ENCODE peak calls at places on chromosome 1, in six cellular contexts. S, X, P, L, T and M are unnamed samples.

GRCh38 chr1:41454406-41454805 is 30.1 kb downstream of the EDN2 start:
- DNase-seq in S (no peak), X (peak), P (no peak), L (no peak), T (no peak), M (no peak)

GRCh38 chr1:218312509-218312908 is 27.4 kb downstream of the RRP15 start:
- DNase-seq in S (no peak), X (peak), P (no peak), L (peak), T (no peak), M (no peak)

GRCh38 chr1:67682659-67683197 is 2.3 kb upstream of the GADD45A start:
- DNase-seq in S (no peak), X (peak), P (no peak), L (peak), T (peak), M (peak)

GRCh38 chr1:9295884-9296283 is 3.2 kb downstream of the SPSB1 start:
- DNase-seq in S (no peak), X (no peak), P (no peak), L (no peak), T (no peak), M (no peak)

GRCh38 chr1:27574871-27575831 is 28.8 kb downstream of the AHDC1 start:
- DNase-seq in S (no peak), X (peak), P (no peak), L (peak), T (no peak), M (peak)

GRCh38 chr1:27557596-27558340 is 46.2 kb downstream of the AHDC1 start:
- DNase-seq in S (peak), X (peak), P (no peak), L (no peak), T (no peak), M (no peak)

GRCh38 chr1:176795929-176796328 is 333.0 kb downstream of the PAPPA2 start:
- DNase-seq in S (no peak), X (no peak), P (no peak), L (no peak), T (no peak), M (no peak)

GRCh38 chr1:178898401-178898800 is 27.5 kb upstream of the ANGPTL1 start:
- DNase-seq in S (no peak), X (no peak), P (no peak), L (no peak), T (no peak), M (no peak)

GRCh38 chr1:43225168-43225567 is 44.6 kb upstream of the TMEM125 start:
- DNase-seq in S (no peak), X (no peak), P (no peak), L (no peak), T (no peak), M (no peak)

GRCh38 chr1:29330856-29331255 is 94.5 kb downstream of the PTPRU start:
- DNase-seq in S (no peak), X (no peak), P (no peak), L (no peak), T (no peak), M (no peak)

GRCh38 chr1:234540404-234540762 is 61.4 kb upstream of the TARBP1 start:
- DNase-seq in S (no peak), X (no peak), P (no peak), L (no peak), T (no peak), M (no peak)

GRCh38 chr1:167654975-167655575 is 25.0 kb downstream of the RCSD1 start:
- DNase-seq in S (no peak), X (no peak), P (no peak), L (no peak), T (no peak), M (no peak)

GRCh38 chr1:51642739-51643142 is 25.8 kb downstream of the OSBPL9 start:
- DNase-seq in S (no peak), X (peak), P (no peak), L (peak), T (peak), M (peak)

GRCh38 chr1:197683280-197683679 is 92.0 kb downstream of the DENND1B start:
- DNase-seq in S (no peak), X (no peak), P (no peak), L (no peak), T (no peak), M (no peak)
- H3K4me3 ChIP-seq in S (no peak), X (no peak), P (no peak), L (no peak), T (no peak), M (no peak)

GRCh38 chr1:6485140-6485936 is 6.1 kb downstream of the PLEKHG5 start:
- DNase-seq in S (no peak), X (no peak), P (no peak), L (no peak), T (no peak), M (no peak)

GRCh38 chr1:6483761-6484117 is 7.7 kb downstream of the PLEKHG5 start:
- DNase-seq in S (no peak), X (no peak), P (no peak), L (no peak), T (no peak), M (no peak)

GRCh38 chr1:6485937-6486250 is 5.6 kb downstream of the PLEKHG5 start:
- DNase-seq in S (no peak), X (no peak), P (no peak), L (no peak), T (no peak), M (no peak)

GRCh38 chr1:6483010-6483760 is 8.3 kb downstream of the PLEKHG5 start:
- DNase-seq in S (no peak), X (no peak), P (no peak), L (no peak), T (no peak), M (no peak)

GRCh38 chr1:6484826-6485139 is 6.7 kb downstream of the PLEKHG5 start:
- DNase-seq in S (no peak), X (no peak), P (no peak), L (no peak), T (no peak), M (no peak)
- H3K4me3 ChIP-seq in S (peak), X (no peak), P (peak), L (peak), T (peak), M (peak)

DNA sequence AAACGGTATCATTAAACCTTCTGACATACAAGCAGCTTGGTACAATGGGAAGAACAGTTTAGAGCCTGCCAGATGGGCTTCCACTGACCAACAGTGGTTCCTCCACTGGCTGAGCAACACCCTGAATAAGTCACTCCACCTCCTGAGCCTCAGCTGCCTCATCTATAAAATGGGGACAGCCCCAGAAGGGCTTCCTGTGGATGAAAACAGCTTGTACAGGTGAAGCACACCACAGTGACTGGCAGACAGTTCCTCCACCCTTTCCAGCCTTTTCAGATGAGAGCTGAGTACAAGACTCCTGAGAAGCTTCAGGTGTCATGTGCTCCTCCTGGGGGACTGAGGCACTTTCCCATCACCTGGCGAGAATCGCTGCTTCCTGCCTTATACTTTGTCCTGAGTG is 2.1 kb downstream of the CAPZB start:
- DNase-seq in S (no peak), X (no peak), P (no peak), L (no peak), T (no peak), M (no peak)
- H3K4me3 ChIP-seq in S (no peak), X (peak), P (peak), L (no peak), T (peak), M (peak)

GRCh38 chr1:17472814-17473213 is 33.3 kb upstream of the RCC2 start:
- DNase-seq in S (no peak), X (no peak), P (no peak), L (no peak), T (no peak), M (no peak)

GRCh38 chr1:17466359-17466758 is 26.9 kb upstream of the RCC2 start:
- DNase-seq in S (no peak), X (no peak), P (no peak), L (no peak), T (no peak), M (no peak)

GRCh38 chr1:17465186-17465585 is 25.7 kb upstream of the RCC2 start:
- DNase-seq in S (no peak), X (no peak), P (no peak), L (no peak), T (no peak), M (no peak)

GRCh38 chr1:17471393-17471792 is 31.9 kb upstream of the RCC2 start:
- DNase-seq in S (no peak), X (no peak), P (no peak), L (no peak), T (no peak), M (no peak)

GRCh38 chr1:17470021-17470799 is 30.7 kb upstream of the RCC2 start:
- DNase-seq in S (no peak), X (no peak), P (no peak), L (no peak), T (no peak), M (no peak)
- H3K4me3 ChIP-seq in S (no peak), X (no peak), P (no peak), L (no peak), T (no peak), M (no peak)

DNA sequence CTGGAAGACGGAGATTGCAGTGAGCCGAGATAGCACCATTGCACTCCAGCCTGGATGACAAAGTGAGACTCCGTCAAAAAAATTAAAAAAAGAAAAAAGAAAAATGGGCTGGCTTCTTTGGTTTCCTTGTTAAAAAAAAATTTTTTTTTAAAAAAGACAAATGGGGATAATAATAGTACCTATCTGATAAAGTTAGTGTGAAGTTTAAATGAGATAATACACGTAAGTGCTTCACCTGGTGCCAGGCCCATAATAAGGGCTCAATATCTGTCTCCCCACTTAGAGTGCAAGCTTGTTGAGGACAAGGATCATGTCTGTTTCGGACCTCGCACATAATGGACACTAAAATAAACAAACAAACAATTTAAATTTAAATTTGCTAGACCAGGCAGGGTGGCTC is 30.0 kb upstream of the HTR1D start:
- DNase-seq in S (no peak), X (no peak), P (no peak), L (no peak), T (no peak), M (no peak)
- H3K4me3 ChIP-seq in S (no peak), X (no peak), P (no peak), L (no peak), T (no peak), M (no peak)

GRCh38 chr1:39635205-39635870 is 4.1 kb downstream of the HEYL start:
- DNase-seq in S (no peak), X (no peak), P (no peak), L (no peak), T (no peak), M (peak)
- H3K4me3 ChIP-seq in S (no peak), X (no peak), P (no peak), L (no peak), T (no peak), M (no peak)

GRCh38 chr1:221740941-221741363 is 937 bp downstream of the DUSP10 start:
- DNase-seq in S (no peak), X (no peak), P (peak), L (peak), T (no peak), M (no peak)

GRCh38 chr1:221741364-221741970 is 422 bp downstream of the DUSP10 start:
- DNase-seq in S (no peak), X (peak), P (no peak), L (peak), T (no peak), M (no peak)

GRCh38 chr1:221740260-221740830 is 1.5 kb downstream of the DUSP10 start:
- DNase-seq in S (no peak), X (no peak), P (peak), L (no peak), T (no peak), M (no peak)

GRCh38 chr1:221739677-221740025 is 2.2 kb downstream of the DUSP10 start:
- DNase-seq in S (no peak), X (no peak), P (peak), L (no peak), T (no peak), M (no peak)

DNA sequence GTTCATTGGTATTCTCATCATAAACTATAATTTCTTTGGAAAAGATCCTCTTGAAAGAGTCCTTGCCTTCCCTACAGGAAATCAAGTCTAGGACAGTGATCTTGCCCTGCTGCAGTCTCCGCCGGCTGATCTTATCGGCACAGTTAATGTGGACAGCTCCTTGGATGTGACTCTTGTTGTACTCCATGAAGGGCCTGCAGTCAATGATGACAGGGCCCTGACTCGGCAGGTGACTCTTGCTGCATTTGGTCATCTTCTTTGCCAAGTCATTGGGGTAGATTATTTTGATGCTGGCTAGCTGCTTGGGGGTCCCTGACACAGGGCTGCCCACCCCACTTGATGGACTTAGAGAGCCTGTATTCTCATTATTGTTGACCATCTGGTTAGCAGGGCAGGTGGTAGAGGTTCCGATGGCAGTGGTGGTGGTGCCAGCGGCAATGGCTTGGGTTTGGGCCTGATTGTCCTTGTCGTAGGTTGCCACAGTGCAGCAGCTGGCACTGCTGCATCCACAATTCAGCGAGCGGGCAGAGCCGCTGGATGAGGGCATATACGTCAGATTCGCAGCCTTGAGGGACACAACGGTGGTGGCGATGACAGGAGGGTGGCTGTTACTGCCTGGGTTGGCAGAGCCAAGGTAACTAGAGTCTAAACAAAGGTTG is 2.7 kb downstream of the DUSP10 start:
- DNase-seq in S (no peak), X (no peak), P (no peak), L (no peak), T (no peak), M (no peak)
- H3K4me3 ChIP-seq in S (no peak), X (peak), P (no peak), L (peak), T (no peak), M (no peak)

DNA sequence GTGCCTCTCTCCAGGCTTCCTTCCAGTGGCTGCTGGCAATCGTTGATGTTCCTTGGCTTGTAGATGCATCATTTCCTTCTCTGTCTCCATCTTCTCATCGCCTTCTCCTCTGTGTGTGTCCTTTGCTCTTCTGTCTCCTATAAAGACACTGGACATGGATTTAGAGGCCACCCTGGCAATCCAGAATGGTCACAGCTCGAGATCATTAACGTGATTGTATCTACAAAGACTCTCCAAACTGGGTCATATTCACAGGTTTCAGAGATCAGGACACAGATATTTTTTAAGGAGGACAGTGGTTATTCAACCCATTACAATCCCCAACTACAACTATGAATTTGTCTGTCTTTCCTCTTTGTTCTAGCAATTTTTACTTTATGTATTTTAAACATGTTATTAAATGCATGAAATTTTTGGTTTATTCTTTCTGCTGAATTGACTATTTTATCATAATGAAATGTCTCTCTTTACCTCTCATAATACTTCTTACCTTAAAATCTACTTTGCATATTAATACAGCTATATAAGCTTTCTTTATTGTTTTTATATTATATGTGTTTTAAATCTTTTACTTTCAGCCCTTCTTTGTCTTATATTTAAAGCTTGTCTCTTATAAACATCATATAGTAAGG is 22.8 kb downstream of the CR1 start:
- DNase-seq in S (no peak), X (no peak), P (no peak), L (no peak), T (no peak), M (no peak)
- H3K4me3 ChIP-seq in S (no peak), X (no peak), P (no peak), L (no peak), T (no peak), M (no peak)